ENCODE peak calls at places on chromosomes 2 and 18, in ten cellular contexts. A is brain microvascular endothelial cell, T is neuronal stem cell, J is breast epithelium, N is adrenal gland, C is prostate gland, X is tibial artery, S is heart left ventricle, H is mesenchymal stem cell, Z is stomach. B is an unnamed sample. For H3K36me3, the result is how much of the 10 kb centered on the place peaks cover.

GRCh38 chr18:43129946-43130523 is 14.6 kb upstream of the RIT2 start:
- DNase-seq in Z (no peak), J (no peak), A (peak), T (no peak), H (peak), X (no peak), N (no peak), C (no peak), S (no peak), B (no peak)

GRCh38 chr2:186099772-186100171 is 361.2 kb downstream of the FSIP2 start:
- DNase-seq in A (no peak), X (no peak), H (no peak), N (no peak), S (no peak), Z (no peak), J (no peak), C (no peak), T (no peak), B (no peak)

GRCh38 chr2:5521462-5521861 is 170.7 kb upstream of the SOX11 start:
- DNase-seq in T (no peak), A (no peak), S (peak), N (no peak), H (peak), X (no peak), J (no peak), C (no peak), Z (no peak), B (no peak)

GRCh38 chr2:105518897-105519296 is 120.0 kb upstream of the FHL2 start:
- DNase-seq in C (no peak), Z (no peak), N (no peak), T (no peak), J (no peak), H (peak), S (no peak), A (no peak), X (no peak), B (no peak)

GRCh38 chr2:240583774-240584173 is 2.8 kb upstream of the CAPN10 start:
- DNase-seq in J (no peak), T (no peak), X (no peak), Z (no peak), A (no peak), S (no peak), N (no peak), H (no peak), C (no peak), B (no peak)

GRCh38 chr2:30334738-30335426 is 103.5 kb downstream of the LBH start:
- DNase-seq in X (no peak), N (no peak), T (no peak), Z (no peak), A (no peak), C (no peak), H (no peak), J (no peak), S (no peak), B (no peak)

GRCh38 chr18:10973579-10974260 is 175.6 kb downstream of the PIEZO2 start:
- DNase-seq in H (peak), J (no peak), X (no peak), Z (no peak), N (no peak), T (no peak), A (no peak), C (no peak), S (no peak), B (no peak)

GRCh38 chr2:133169527-133169926 is 398.7 kb downstream of the NCKAP5 start:
- DNase-seq in A (no peak), T (no peak), H (no peak), N (no peak), Z (no peak), X (no peak), C (no peak), S (no peak), J (no peak), B (no peak)

GRCh38 chr2:200383380-200384110 is 77.1 kb downstream of the SPATS2L start:
- DNase-seq in A (no peak), T (no peak), J (no peak), Z (no peak), H (peak), N (no peak), C (no peak), X (no peak), S (no peak), B (no peak)

GRCh38 chr2:101675512-101675911 is 22.0 kb upstream of the MAP4K4 start:
- DNase-seq in N (no peak), H (no peak), Z (no peak), X (no peak), A (no peak), C (no peak), J (no peak), S (no peak), T (no peak), B (no peak)

GRCh38 chr2:85753525-85754312 is at the start of gene ATOH8:
- DNase-seq in C (peak), X (peak), N (peak), A (peak), H (peak), S (peak), T (peak), Z (peak), J (peak), B (peak)

GRCh38 chr2:141393214-141393545 is 737.6 kb downstream of the LRP1B start:
- DNase-seq in H (peak), X (no peak), C (no peak), N (no peak), T (no peak), S (no peak), A (peak), Z (no peak), J (no peak), B (no peak)

GRCh38 chr2:160417745-160418397 is 75.7 kb downstream of the RBMS1 start:
- DNase-seq in C (no peak), A (peak), J (no peak), Z (no peak), X (no peak), N (no peak), S (no peak), T (no peak), H (peak), B (no peak)

GRCh38 chr2:238169708-238170251 is 11.0 kb downstream of the ERFE start:
- DNase-seq in C (no peak), Z (no peak), H (peak), A (peak), T (no peak), N (no peak), J (no peak), X (peak), S (no peak), B (peak)

GRCh38 chr2:187783446-187783845 is 229.2 kb upstream of the TFPI start:
- DNase-seq in S (no peak), H (no peak), J (no peak), C (no peak), T (no peak), X (no peak), Z (no peak), N (no peak), A (peak), B (no peak)

GRCh38 chr18:65968605-65969004 is 217.8 kb downstream of the CDH7 start:
- DNase-seq in J (no peak), S (no peak), T (no peak), H (no peak), C (no peak), Z (no peak), X (no peak), A (no peak), N (no peak), B (no peak)

GRCh38 chr2:136131484-136131960 is 13.6 kb upstream of the CXCR4 start:
- DNase-seq in C (no peak), H (no peak), S (no peak), T (no peak), N (no peak), Z (no peak), A (no peak), X (no peak), J (no peak), B (no peak)

GRCh38 chr2:1915196-1915595 is 170.9 kb upstream of the PXDN start:
- DNase-seq in Z (no peak), X (no peak), A (no peak), S (no peak), J (no peak), C (no peak), T (no peak), H (no peak), N (no peak), B (no peak)

GRCh38 chr2:12738112-12738485 is 21.4 kb downstream of the TRIB2 start:
- DNase-seq in S (no peak), J (no peak), N (no peak), Z (no peak), C (no peak), A (peak), T (no peak), X (no peak), H (peak), B (no peak)

GRCh38 chr2:218400167-218400929 is 680 bp downstream of the CTDSP1 start:
- DNase-seq in H (peak), A (no peak), J (no peak), N (peak), X (peak), C (no peak), Z (no peak), S (peak), T (peak), B (peak)

GRCh38 chr2:41101281-41101680 is 649.4 kb upstream of the SLC8A1 start:
- DNase-seq in H (peak), J (no peak), X (no peak), S (no peak), C (no peak), Z (no peak), N (no peak), A (no peak), T (no peak), B (no peak)

GRCh38 chr2:75466708-75467311 is 93.9 kb downstream of the EVA1A start:
- DNase-seq in H (peak), S (no peak), A (peak), N (peak), J (no peak), X (no peak), Z (peak), C (peak), T (peak), B (peak)

GRCh38 chr2:85326946-85327756 is 638 bp downstream of the TGOLN2 start:
- DNase-seq in Z (peak), C (peak), X (peak), H (peak), A (peak), J (no peak), S (peak), N (peak), T (peak), B (peak)

GRCh38 chr2:236855866-236856855 is 229.5 kb upstream of the COPS8 start:
- DNase-seq in H (no peak), A (no peak), J (no peak), T (no peak), N (no peak), Z (no peak), S (no peak), X (no peak), C (no peak), B (no peak)

GRCh38 chr18:48781041-48781989 is 169.4 kb downstream of the SMAD7 start:
- DNase-seq in J (no peak), C (peak), T (peak), H (peak), N (peak), Z (peak), A (peak), S (peak), X (peak), B (peak)

GRCh38 chr2:24015562-24016375 is 5.9 kb downstream of the MFSD2B start:
- DNase-seq in C (no peak), Z (no peak), S (no peak), J (no peak), A (peak), N (no peak), X (no peak), H (peak), T (no peak), B (no peak)

GRCh38 chr2:98703738-98704137 is 27.2 kb downstream of the MGAT4A start:
- DNase-seq in A (no peak), J (no peak), H (no peak), C (no peak), T (no peak), X (no peak), S (no peak), N (no peak), Z (no peak), B (no peak)

GRCh38 chr2:19140463-19141208 is 217.8 kb downstream of the OSR1 start:
- DNase-seq in N (no peak), C (peak), A (peak), Z (no peak), J (no peak), X (no peak), T (no peak), H (peak), S (no peak), B (no peak)

GRCh38 chr2:68274022-68274421 is 21.7 kb upstream of the PPP3R1 start:
- DNase-seq in T (peak), J (no peak), C (no peak), S (no peak), X (no peak), N (no peak), Z (no peak), A (no peak), H (no peak), B (no peak)

GRCh38 chr2:9467687-9468086 is 6.7 kb upstream of the IAH1 start:
- DNase-seq in A (no peak), X (no peak), N (no peak), J (no peak), C (no peak), H (no peak), T (no peak), Z (peak), S (no peak), B (no peak)

GRCh38 chr2:26455037-26455800 is 22.7 kb downstream of the OTOF start:
- DNase-seq in C (no peak), X (no peak), J (no peak), H (no peak), A (no peak), N (no peak), T (no peak), Z (no peak), S (no peak), B (no peak)

GRCh38 chr2:86218124-86218523 is 18.9 kb downstream of the MRPL35 start:
- DNase-seq in N (no peak), H (no peak), Z (no peak), X (no peak), A (no peak), S (no peak), T (no peak), J (no peak), C (no peak), B (no peak)

GRCh38 chr2:234139755-234140154 is 89.3 kb downstream of the SPP2 start:
- DNase-seq in N (no peak), T (no peak), X (no peak), S (no peak), J (no peak), C (no peak), H (no peak), A (no peak), Z (no peak), B (no peak)

GRCh38 chr2:65754219-65754618 is 321.8 kb upstream of the SPRED2 start:
- DNase-seq in S (peak), X (no peak), C (no peak), Z (no peak), H (no peak), N (no peak), A (peak), T (no peak), J (no peak), B (no peak)

GRCh38 chr2:126880262-126880800 is 18.4 kb upstream of the TEX51 start:
- DNase-seq in A (no peak), X (no peak), S (no peak), C (no peak), J (peak), H (no peak), Z (no peak), N (no peak), T (no peak), B (no peak)

GRCh38 chr2:174076040-174076439 is 110.9 kb upstream of the SP3 start:
- DNase-seq in X (no peak), Z (no peak), T (no peak), A (no peak), S (no peak), H (no peak), N (no peak), C (no peak), J (no peak), B (no peak)
- H3K4me3 ChIP-seq in X (no peak), Z (no peak), T (no peak), A (no peak), S (no peak), H (no peak), N (no peak), C (no peak), J (no peak), B (no peak)

GRCh38 chr18:34591920-34592444 is 118.1 kb upstream of the DTNA start:
- DNase-seq in J (no peak), H (no peak), N (no peak), X (no peak), C (no peak), T (no peak), A (no peak), S (no peak), Z (no peak), B (no peak)
- H3K27ac ChIP-seq in J (no peak), H (no peak), N (no peak), X (peak), C (no peak), T (no peak), A (no peak), S (peak), Z (no peak), B (no peak)

DNA sequence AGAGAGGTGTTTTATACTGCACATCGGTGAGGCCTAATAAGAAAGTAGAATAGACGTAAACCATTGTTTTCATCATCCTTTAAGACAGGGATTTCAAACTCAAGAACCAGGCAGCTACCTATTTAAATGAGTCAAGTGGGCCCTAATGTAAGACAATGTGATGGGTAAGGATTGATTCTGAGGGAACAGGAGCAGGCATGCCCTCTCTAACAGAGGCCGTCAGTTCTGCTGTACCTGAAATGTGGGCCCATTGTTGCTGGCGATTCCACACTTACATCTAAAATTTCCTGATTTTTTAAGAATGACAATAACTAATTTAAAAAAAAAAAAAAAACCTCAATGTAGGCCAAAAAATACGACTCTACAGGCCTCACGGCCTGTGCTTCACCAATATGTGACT is 67.5 kb downstream of the ACSL3 start:
- DNase-seq in J (no peak), N (no peak), H (no peak), C (no peak), A (no peak), S (no peak), Z (no peak), X (no peak), T (no peak), B (no peak)
- H3K36me3 ChIP-seq in J (under half), N (under half), H (under half), C (under half), A (under half), S (under half), Z (half or more), X (half or more), T (half or more), B (under half)

GRCh38 chr2:176172748-176173586 is 15.5 kb upstream of the HOXD1 start:
- DNase-seq in X (no peak), H (no peak), T (no peak), C (no peak), A (no peak), Z (no peak), J (no peak), N (no peak), S (no peak), B (no peak)
- H3K4me3 ChIP-seq in X (no peak), H (no peak), T (no peak), C (no peak), A (no peak), Z (no peak), J (no peak), N (no peak), S (no peak), B (no peak)

GRCh38 chr18:9825571-9826073 is 60.2 kb upstream of the TXNDC2 start:
- DNase-seq in T (no peak), H (peak), X (no peak), C (peak), A (peak), N (peak), Z (no peak), S (no peak), J (no peak), B (peak)
- H3K27ac ChIP-seq in T (no peak), H (peak), X (peak), C (peak), A (peak), N (peak), Z (peak), S (peak), J (peak), B (peak)

DNA sequence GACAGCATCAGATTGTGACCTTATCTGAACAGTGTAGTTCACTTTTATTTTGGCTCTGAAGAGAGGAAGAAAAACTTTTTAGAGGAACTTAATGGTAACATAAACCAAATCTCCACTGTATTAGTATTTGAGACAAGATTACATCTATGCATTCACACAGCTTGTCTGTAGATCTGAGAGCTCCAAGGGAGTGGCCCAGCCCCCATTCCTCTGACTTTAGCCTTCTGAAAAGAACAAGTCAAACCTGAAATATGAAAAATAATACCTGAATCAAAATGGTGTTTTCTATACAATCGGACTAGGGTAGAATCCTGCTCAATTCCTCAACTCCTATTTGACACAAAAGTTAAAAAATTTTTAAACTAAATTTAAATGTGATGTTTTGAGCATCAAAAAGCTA is 23.1 kb downstream of the STARD7 start:
- DNase-seq in N (no peak), S (no peak), C (no peak), H (no peak), J (no peak), X (no peak), A (no peak), Z (no peak), T (no peak), B (no peak)
- H3K36me3 ChIP-seq in N (under half), S (under half), C (under half), H (under half), J (under half), X (half or more), A (half or more), Z (half or more), T (half or more), B (under half)

GRCh38 chr18:24982831-24983230 is 369.1 kb downstream of the ZNF521 start:
- DNase-seq in A (no peak), J (no peak), H (peak), T (no peak), C (no peak), Z (no peak), S (no peak), X (no peak), N (no peak), B (no peak)
- H3K4me3 ChIP-seq in A (no peak), J (no peak), H (no peak), T (no peak), C (no peak), Z (no peak), S (no peak), X (no peak), N (no peak), B (no peak)

GRCh38 chr2:121472465-121472993 is 58.2 kb upstream of the RNU4ATAC start:
- DNase-seq in C (no peak), T (no peak), N (no peak), H (no peak), J (no peak), S (no peak), Z (no peak), A (no peak), X (no peak), B (no peak)
- H3K27ac ChIP-seq in C (no peak), T (no peak), N (peak), H (peak), J (no peak), S (no peak), Z (no peak), A (peak), X (no peak), B (no peak)

GRCh38 chr2:10812362-10813084 is at the start of gene PDIA6:
- DNase-seq in Z (peak), S (peak), T (peak), H (peak), C (peak), N (peak), A (peak), X (peak), J (peak), B (peak)

GRCh38 chr2:10810175-10811161 is 2.1 kb downstream of the PDIA6 start:
- DNase-seq in J (no peak), T (no peak), N (no peak), A (no peak), X (no peak), C (no peak), Z (no peak), H (peak), S (no peak), B (no peak)

GRCh38 chr2:10811552-10811951 is 1.0 kb downstream of the PDIA6 start:
- DNase-seq in C (no peak), X (no peak), J (no peak), Z (no peak), S (no peak), T (no peak), H (peak), N (no peak), A (no peak), B (no peak)

DNA sequence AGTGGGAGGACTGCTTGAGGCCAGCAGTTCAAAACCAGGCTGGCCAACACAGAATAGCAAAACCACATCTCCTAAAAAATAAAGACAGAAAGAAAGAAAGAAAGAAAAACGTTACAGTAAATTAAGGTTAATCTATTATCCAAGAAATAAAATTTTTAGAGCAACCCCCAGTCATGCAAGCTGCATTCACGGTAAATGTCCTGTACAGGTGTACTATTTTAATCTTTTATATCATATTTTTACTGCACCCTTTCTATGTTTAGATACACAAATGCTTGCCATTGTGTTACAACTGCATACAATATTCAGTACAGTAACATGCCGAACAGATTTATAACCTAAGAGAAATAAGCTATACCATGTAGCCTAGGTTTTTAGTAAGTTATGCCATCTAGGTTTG is 6.0 kb downstream of the PDIA6 start:
- DNase-seq in J (no peak), Z (no peak), H (no peak), A (no peak), N (no peak), T (no peak), S (no peak), C (no peak), X (no peak), B (no peak)
- H3K36me3 ChIP-seq in J (under half), Z (under half), H (under half), A (under half), N (under half), T (half or more), S (under half), C (under half), X (under half), B (under half)

B was measured in pancreas.